ENCODE peak calls at places on chromosome 12, in nine cellular contexts. T is uterus, Z is tibial artery, U is Peyer's patch, J is aorta, V is cardiac muscle cell, X is left lung, G is neural progenitor cell, B is brain microvascular endothelial cell. A is an unnamed sample. For H3K36me3, the result is how much of the 10 kb centered on the place peaks cover.

GRCh38 chr12:105053116-105053572 is 31.1 kb downstream of the ALDH1L2 start:
- DNase-seq in B (peak), V (peak), U (peak), T (peak), Z (peak), J (peak), G (peak), X (peak), A (peak)

GRCh38 chr12:12141000-12141399 is 70.3 kb downstream of the BCL2L14 start:
- DNase-seq in V (no peak), X (no peak), G (no peak), U (no peak), T (no peak), Z (no peak), B (no peak), J (no peak), A (no peak)

GRCh38 chr12:56803750-56804149 is 40.6 kb downstream of the HSD17B6 start:
- DNase-seq in V (no peak), X (no peak), B (no peak), J (peak), U (no peak), G (no peak), Z (peak), T (no peak), A (no peak)

GRCh38 chr12:17344649-17345048 is 738.7 kb upstream of the LMO3 start:
- DNase-seq in X (no peak), J (no peak), G (no peak), T (no peak), U (no peak), V (no peak), Z (no peak), B (no peak), A (no peak)

GRCh38 chr12:32988982-32989381 is 92.4 kb upstream of the PKP2 start:
- DNase-seq in V (peak), T (no peak), X (no peak), B (no peak), U (no peak), J (no peak), G (peak), Z (no peak), A (no peak)

GRCh38 chr12:118164798-118165486 is 29.0 kb downstream of the PEBP1 start:
- DNase-seq in B (peak), X (no peak), U (no peak), Z (no peak), J (no peak), G (peak), V (peak), T (no peak), A (no peak)

GRCh38 chr12:63944586-63945228 is 100.2 kb downstream of the SRGAP1 start:
- DNase-seq in J (no peak), G (no peak), X (no peak), Z (no peak), B (no peak), U (no peak), V (no peak), T (no peak), A (no peak)

GRCh38 chr12:95956557-95957145 is 13.5 kb downstream of the AMDHD1 start:
- DNase-seq in Z (no peak), V (no peak), B (no peak), U (no peak), X (no peak), G (peak), T (no peak), J (no peak), A (no peak)

GRCh38 chr12:129193263-129193871 is 340.1 kb downstream of the GLT1D1 start:
- DNase-seq in T (no peak), Z (no peak), V (no peak), J (no peak), G (peak), B (peak), X (no peak), U (peak), A (no peak)

GRCh38 chr12:57845478-57846284 is 848 bp downstream of the CTDSP2 start:
- DNase-seq in X (peak), B (no peak), U (peak), T (peak), Z (peak), G (peak), J (peak), V (peak), A (peak)

GRCh38 chr12:82745062-82745461 is 58.4 kb downstream of the TMTC2 start:
- DNase-seq in G (no peak), B (no peak), J (no peak), Z (no peak), V (no peak), U (no peak), X (no peak), T (no peak), A (no peak)

DNA sequence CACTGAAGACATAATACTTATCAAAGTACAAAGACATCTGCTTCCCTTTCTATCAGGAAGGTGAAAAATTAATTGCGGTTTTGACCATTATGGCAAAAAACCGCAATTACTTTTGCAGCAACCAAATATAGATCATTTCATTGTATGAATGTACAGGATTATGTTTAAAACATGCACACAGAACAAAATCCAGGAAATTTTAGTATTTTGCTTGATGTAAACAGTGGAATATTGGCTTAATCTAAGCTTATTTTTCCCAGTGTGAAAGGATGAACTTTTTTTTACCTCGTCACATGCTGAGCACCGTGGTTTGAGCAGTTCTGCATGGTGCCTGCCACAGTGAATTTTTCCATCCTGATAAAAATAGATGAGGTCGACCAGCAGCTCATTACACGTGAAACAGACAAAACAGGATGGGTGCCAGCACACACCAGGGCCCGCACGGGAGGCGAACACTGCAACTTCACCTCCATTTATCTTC is 121.2 kb downstream of the PRICKLE1 start:
- DNase-seq in B (no peak), G (no peak), T (no peak), Z (no peak), U (peak), V (no peak), X (no peak), J (no peak), A (no peak)
- H3K36me3 ChIP-seq in B (under half), G (under half), T (under half), Z (under half), U (under half), V (half or more), X (under half), J (under half), A (half or more)

DNA sequence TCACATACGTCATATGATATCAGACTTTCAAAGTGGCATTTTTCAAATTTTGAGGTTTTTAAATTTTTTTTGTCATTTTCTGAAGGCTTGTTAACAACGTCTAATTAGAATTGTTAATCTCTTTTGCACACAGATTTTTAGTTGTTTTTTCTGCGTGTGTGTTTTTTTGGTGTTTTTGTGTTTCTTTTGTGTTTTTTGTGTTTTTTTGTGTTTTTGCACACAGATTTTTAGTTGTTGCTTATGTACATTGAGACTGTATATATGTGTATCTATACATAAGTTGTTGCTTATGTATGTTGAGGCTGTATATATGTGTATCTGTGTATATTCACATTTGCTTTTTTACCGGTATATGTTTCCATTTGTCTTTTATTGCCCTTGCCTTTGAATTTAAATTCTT is 30.8 kb downstream of the ARID2 start:
- DNase-seq in J (no peak), Z (no peak), G (no peak), T (no peak), V (no peak), U (no peak), X (no peak), B (no peak), A (no peak)
- H3K36me3 ChIP-seq in J (under half), Z (under half), G (under half), T (under half), V (under half), U (under half), X (under half), B (under half), A (under half)

GRCh38 chr12:109186993-109187653 is 70.7 kb downstream of the ACACB start:
- DNase-seq in X (no peak), U (no peak), J (no peak), G (no peak), Z (no peak), T (no peak), V (no peak), B (no peak), A (no peak)

GRCh38 chr12:109185441-109185840 is 69.1 kb downstream of the ACACB start:
- DNase-seq in V (no peak), G (no peak), X (no peak), Z (no peak), B (no peak), T (no peak), J (no peak), U (no peak), A (no peak)

GRCh38 chr12:109191621-109192250 is 75.3 kb downstream of the ACACB start:
- DNase-seq in B (no peak), J (no peak), G (no peak), T (no peak), V (no peak), X (no peak), Z (no peak), U (no peak), A (no peak)

GRCh38 chr12:109189291-109189690 is 72.9 kb downstream of the ACACB start:
- DNase-seq in Z (no peak), V (no peak), X (no peak), J (no peak), U (no peak), B (no peak), T (no peak), G (no peak), A (no peak)

DNA sequence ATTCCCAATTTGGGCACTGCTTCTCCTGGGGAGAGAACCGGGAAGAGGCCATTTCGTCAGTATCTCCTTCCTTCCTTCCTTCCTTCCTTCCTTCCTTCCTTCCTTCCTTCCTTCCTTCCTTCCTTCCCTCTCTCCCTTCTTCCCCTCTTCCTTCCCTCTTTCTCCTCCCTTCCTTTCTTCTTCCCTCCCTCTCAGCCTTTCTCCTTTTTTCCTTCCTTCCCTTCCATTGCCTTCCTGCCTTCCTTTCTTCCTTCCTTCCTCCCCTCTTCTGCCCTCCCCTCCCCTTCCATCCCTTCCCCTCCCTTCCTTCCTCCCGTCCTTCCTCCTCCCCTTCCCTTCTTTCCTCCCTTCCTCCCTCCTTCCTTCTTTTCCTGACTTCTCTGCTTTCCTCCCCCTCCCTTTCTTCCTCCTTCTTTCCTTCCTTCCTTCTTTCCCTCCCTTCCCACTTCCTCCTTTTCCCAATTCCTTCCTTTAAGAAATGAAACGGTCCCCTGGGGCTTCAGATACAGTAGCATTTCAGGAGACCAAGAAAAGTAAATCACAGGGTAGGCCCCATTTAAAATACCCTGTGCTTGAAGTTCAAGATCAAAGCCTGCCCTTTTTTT is 71.8 kb downstream of the ACACB start:
- DNase-seq in V (no peak), X (no peak), U (no peak), G (no peak), Z (no peak), T (no peak), J (no peak), B (no peak), A (no peak)
- H3K36me3 ChIP-seq in V (half or more), X (under half), U (half or more), G (under half), Z (half or more), T (under half), J (under half), B (under half), A (half or more)

DNA sequence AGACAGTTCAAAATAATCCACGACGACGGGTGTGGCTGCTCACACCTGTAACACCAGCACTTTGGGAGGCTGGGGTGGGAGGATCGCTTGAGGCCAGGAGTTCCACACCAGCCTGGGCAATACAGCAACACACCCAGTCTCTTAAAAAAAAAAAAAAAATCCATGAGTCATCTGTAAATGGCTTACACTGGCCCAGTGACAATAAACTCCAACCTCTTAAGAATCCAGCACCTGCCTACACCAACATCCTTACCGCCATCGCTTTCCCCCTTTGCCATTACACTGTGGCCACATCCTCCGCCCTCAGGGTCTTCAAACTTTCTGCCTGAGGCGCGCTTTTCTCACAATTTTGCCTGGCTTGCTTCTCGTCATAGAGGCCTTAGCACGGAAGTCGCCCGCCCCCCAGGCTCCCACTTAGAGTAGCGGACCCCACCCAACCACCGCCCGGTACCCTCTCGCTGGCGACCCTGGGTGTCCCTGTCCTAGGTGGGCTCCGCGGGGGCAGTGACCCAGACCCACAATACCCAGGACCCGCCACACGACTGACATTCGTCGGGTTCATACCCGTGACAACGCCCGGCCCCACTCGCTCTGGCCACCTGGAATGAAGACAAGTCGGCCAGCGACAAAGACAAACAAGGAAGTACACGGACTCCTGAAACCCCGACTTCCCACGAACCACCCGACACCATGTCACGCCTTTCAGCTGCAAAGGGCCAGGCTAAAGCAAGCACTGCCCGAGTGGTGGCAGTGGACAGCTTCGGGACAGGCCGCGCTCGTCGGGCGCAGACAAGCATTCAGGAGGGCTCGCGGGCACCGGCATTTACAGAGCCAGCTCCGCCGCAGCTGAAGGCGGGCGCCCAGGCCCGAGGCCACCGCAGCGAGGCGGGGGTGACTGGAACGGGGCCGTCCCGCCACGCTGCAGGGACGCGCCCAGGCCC is 636 bp downstream of the GOLGA3 start:
- DNase-seq in B (peak), G (no peak), T (peak), J (peak), Z (no peak), X (peak), V (peak), U (peak), A (peak)
- H3K36me3 ChIP-seq in B (under half), G (under half), T (under half), J (under half), Z (under half), X (under half), V (under half), U (under half), A (under half)

DNA sequence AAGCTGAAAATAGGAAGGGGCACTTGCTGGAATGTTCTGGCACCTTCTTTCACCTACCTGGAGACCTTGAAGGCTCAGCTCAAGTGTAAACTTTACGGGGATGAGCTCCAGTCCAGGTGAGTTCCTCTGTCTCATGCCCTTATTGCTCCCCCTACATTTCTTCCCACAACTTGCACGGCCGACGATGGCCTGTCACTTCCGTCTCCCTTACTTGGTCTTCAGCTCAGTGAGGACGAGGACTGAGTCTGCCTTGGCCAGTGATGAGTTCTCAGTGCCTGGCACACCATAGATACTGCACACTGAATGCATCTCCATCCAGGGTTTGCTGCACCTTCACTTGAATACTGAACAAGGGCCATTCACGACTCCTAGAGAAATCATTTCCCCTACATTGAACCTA is 21.4 kb downstream of the ADGRD1 start:
- DNase-seq in T (no peak), B (no peak), V (no peak), X (no peak), U (no peak), Z (no peak), J (no peak), G (no peak), A (peak)
- H3K36me3 ChIP-seq in T (under half), B (under half), V (under half), X (under half), U (under half), Z (under half), J (under half), G (under half), A (under half)

GRCh38 chr12:4286771-4287317 is 13.3 kb downstream of the CCND2 start:
- DNase-seq in V (no peak), T (no peak), X (no peak), Z (no peak), U (no peak), G (no peak), B (no peak), J (no peak), A (no peak)
- H3K36me3 ChIP-seq in V (half or more), T (under half), X (under half), Z (half or more), U (half or more), G (under half), B (under half), J (under half), A (half or more)

GRCh38 chr12:112964067-112964670 is 14.2 kb upstream of the OAS2 start:
- DNase-seq in B (no peak), Z (no peak), X (no peak), T (no peak), V (no peak), G (no peak), U (no peak), J (no peak), A (no peak)
- H3K36me3 ChIP-seq in B (under half), Z (under half), X (under half), T (under half), V (under half), G (under half), U (half or more), J (under half), A (half or more)

GRCh38 chr12:132549059-132549458 is 59.1 kb downstream of the FBRSL1 start:
- DNase-seq in J (no peak), U (no peak), Z (no peak), X (no peak), T (no peak), V (no peak), B (no peak), G (no peak), A (no peak)

GRCh38 chr12:132548430-132549058 is 58.6 kb downstream of the FBRSL1 start:
- DNase-seq in V (no peak), X (no peak), T (no peak), G (no peak), Z (no peak), U (no peak), B (no peak), J (no peak), A (no peak)

GRCh38 chr12:132546647-132547046 is 56.7 kb downstream of the FBRSL1 start:
- DNase-seq in G (no peak), X (no peak), J (no peak), B (no peak), T (no peak), V (no peak), U (no peak), Z (no peak), A (no peak)

GRCh38 chr12:132545955-132546354 is 56.0 kb downstream of the FBRSL1 start:
- DNase-seq in T (no peak), J (no peak), X (no peak), B (no peak), G (peak), V (no peak), Z (no peak), U (no peak), A (no peak)

DNA sequence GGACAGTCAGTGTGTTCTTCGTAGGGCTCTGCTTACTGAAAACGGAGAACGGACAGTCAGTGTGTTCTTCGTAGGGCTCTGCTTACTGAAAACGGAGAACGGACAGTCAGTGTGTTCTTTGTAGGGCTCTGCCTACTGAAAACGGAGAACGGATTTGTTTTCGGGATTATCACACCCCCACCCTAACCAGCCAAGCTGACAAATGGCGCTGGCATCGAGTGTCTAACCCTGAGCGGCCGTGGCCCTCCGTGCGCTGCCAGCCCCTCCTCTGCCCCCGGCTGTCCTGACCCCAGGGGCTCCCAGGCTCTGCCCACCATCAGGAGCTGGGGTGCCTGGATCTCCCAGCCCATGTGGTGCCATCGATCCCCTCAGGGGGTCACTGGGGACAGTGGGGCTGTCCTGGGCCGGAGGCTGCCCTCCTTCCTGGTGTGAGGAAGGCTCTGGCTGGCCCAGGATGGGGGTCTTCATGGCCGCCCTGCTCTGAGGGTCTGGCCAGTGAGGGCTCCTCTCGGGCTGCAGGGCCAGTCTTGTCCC is 57.3 kb downstream of the FBRSL1 start:
- DNase-seq in V (no peak), G (no peak), Z (no peak), B (no peak), U (no peak), T (no peak), J (no peak), X (no peak), A (no peak)
- H3K36me3 ChIP-seq in V (under half), G (under half), Z (under half), B (under half), U (under half), T (under half), J (under half), X (under half), A (under half)

A was measured in upper lobe of right lung.